ENCODE peak calls at places on chromosomes 5 and 9, in eight cellular contexts. I, Y, L, G, A, K, J and P are unnamed samples.

GRCh38 chr5:37375091-37375490 is 4.0 kb upstream of the WDR70 start:
- DNase-seq in I (no peak), Y (no peak), L (no peak), G (no peak), A (no peak), K (no peak), J (peak; percentile 49), P (no peak)

GRCh38 chr9:70861376-70861775 is 260.0 kb downstream of the TRPM3 start:
- DNase-seq in I (no peak), Y (no peak), L (no peak), G (no peak), A (no peak), K (no peak), J (no peak), P (no peak)

GRCh38 chr9:90770339-90770738 is 31.3 kb upstream of the SYK start:
- DNase-seq in I (no peak), Y (no peak), L (no peak), G (no peak), A (no peak), K (no peak), J (no peak), P (no peak)

GRCh38 chr5:9553561-9553960 is 7.7 kb upstream of the SEMA5A start:
- DNase-seq in I (peak; percentile 82), Y (no peak), L (no peak), G (no peak), A (no peak), K (no peak), J (no peak), P (no peak)

GRCh38 chr5:132779961-132780360 is 2.9 kb upstream of the SEPTIN8 start:
- DNase-seq in I (no peak), Y (no peak), L (no peak), G (no peak), A (no peak), K (no peak), J (no peak), P (no peak)

GRCh38 chr5:154646841-154647759 is 108.1 kb upstream of the LARP1 start:
- DNase-seq in I (peak; percentile 78), Y (no peak), L (no peak), G (no peak), A (no peak), K (peak; percentile 90), J (peak; percentile 13), P (no peak)

GRCh38 chr5:179470191-179470590 is 80.2 kb upstream of the RUFY1 start:
- DNase-seq in I (no peak), Y (no peak), L (no peak), G (no peak), A (no peak), K (no peak), J (no peak), P (no peak)

GRCh38 chr9:32351845-32352244 is 32.6 kb upstream of the ACO1 start:
- DNase-seq in I (no peak), Y (peak; percentile 41), L (no peak), G (no peak), A (no peak), K (peak; percentile 49), J (no peak), P (no peak)

GRCh38 chr9:120395374-120395773 is 184.6 kb downstream of the CDK5RAP2 start:
- DNase-seq in I (no peak), Y (no peak), L (no peak), G (no peak), A (no peak), K (no peak), J (no peak), P (no peak)

GRCh38 chr5:6950250-6950649 is 237.0 kb downstream of the TENT4A start:
- DNase-seq in I (no peak), Y (no peak), L (no peak), G (no peak), A (no peak), K (no peak), J (no peak), P (no peak)

GRCh38 chr5:142621227-142621626 is 64.7 kb downstream of the FGF1 start:
- DNase-seq in I (no peak), Y (no peak), L (no peak), G (no peak), A (no peak), K (no peak), J (peak; percentile 58), P (no peak)

GRCh38 chr5:166074839-166075481 is 2216.5 kb upstream of the WWC1 start:
- DNase-seq in I (no peak), Y (no peak), L (no peak), G (no peak), A (no peak), K (no peak), J (no peak), P (no peak)

GRCh38 chr5:73436535-73437125 is 11.9 kb downstream of the FOXD1 start:
- DNase-seq in I (no peak), Y (no peak), L (no peak), G (peak; percentile 64), A (no peak), K (no peak), J (peak; percentile 49), P (no peak)

GRCh38 chr5:73437126-73438047 is 11.2 kb downstream of the FOXD1 start:
- DNase-seq in I (peak; percentile 55), Y (peak; percentile 48), L (no peak), G (peak; percentile 69), A (no peak), K (no peak), J (peak; percentile 91), P (no peak)

GRCh38 chr5:73434461-73434860 is 14.1 kb downstream of the FOXD1 start:
- DNase-seq in I (no peak), Y (no peak), L (no peak), G (no peak), A (no peak), K (no peak), J (peak; percentile 25), P (no peak)

GRCh38 chr5:73434921-73435320 is 13.7 kb downstream of the FOXD1 start:
- DNase-seq in I (no peak), Y (no peak), L (no peak), G (no peak), A (no peak), K (no peak), J (no peak), P (no peak)

GRCh38 chr5:73435640-73436534 is 12.7 kb downstream of the FOXD1 start:
- DNase-seq in I (no peak), Y (no peak), L (no peak), G (no peak), A (no peak), K (no peak), J (peak; percentile 35), P (no peak)
- H3K4me3 ChIP-seq in I (no peak overlapping the region), Y (no peak overlapping the region), L (peak overlapping the region; percentile 38), G (peak overlapping the region; percentile 37), A (no peak overlapping the region), K (no peak overlapping the region), J (peak overlapping the region; percentile 33), P (peak overlapping the region; percentile 55)

GRCh38 chr9:105295151-105295550 is 50.7 kb downstream of the SLC44A1 start:
- DNase-seq in I (no peak), Y (no peak), L (no peak), G (no peak), A (no peak), K (no peak), J (no peak), P (no peak)

GRCh38 chr9:105291422-105291859 is 47.0 kb downstream of the SLC44A1 start:
- DNase-seq in I (no peak), Y (no peak), L (no peak), G (no peak), A (no peak), K (no peak), J (no peak), P (no peak)

GRCh38 chr9:105290401-105290800 is 46.0 kb downstream of the SLC44A1 start:
- DNase-seq in I (no peak), Y (no peak), L (no peak), G (no peak), A (no peak), K (no peak), J (no peak), P (no peak)

GRCh38 chr9:105293408-105293807 is 49.0 kb downstream of the SLC44A1 start:
- DNase-seq in I (no peak), Y (no peak), L (no peak), G (no peak), A (no peak), K (peak; percentile 86), J (no peak), P (no peak)

DNA sequence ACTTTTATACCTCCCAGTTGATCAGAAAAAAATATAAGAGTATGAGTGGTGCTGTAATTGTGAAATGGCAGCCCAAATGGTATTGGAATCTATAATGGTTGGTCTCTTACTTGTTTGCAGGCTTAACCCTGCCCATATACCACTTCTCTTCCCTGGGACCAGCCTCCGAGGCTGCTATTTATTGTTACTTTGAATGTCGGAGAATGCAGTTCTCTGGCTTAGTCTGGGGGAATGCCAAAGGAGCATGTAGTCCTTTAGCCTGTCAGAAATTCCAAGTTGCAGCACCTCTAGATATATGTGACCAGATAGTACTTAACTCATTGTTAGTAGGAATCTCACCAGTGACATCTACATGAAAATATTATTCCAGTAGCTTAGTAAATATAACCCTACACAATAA is 47.5 kb downstream of the SLC44A1 start:
- DNase-seq in I (no peak), Y (no peak), L (no peak), G (no peak), A (no peak), K (no peak), J (no peak), P (no peak)
- TF ChIP-seq CTCF in I (no peak), Y (no peak), L (no peak), G (no peak), A (no peak), K (no peak), J (no peak), P (no peak)

GRCh38 chr5:14156611-14157493 is 13.7 kb downstream of the TRIO start:
- DNase-seq in I (no peak), Y (peak; percentile 32), L (no peak), G (peak; percentile 45), A (peak; percentile 90), K (no peak), J (peak; percentile 98), P (peak; percentile 96)
- H3K4me3 ChIP-seq in I (no peak overlapping the region), Y (peak overlapping the region; percentile 3), L (no peak overlapping the region), G (peak overlapping the region; percentile 33), A (peak overlapping the region; percentile 24), K (no peak overlapping the region), J (peak overlapping the region; percentile 28), P (peak overlapping the region; percentile 44)

GRCh38 chr5:172659909-172660628 is 19.0 kb downstream of the NEURL1B start:
- DNase-seq in I (peak; percentile 83), Y (no peak), L (peak; percentile 77), G (peak; percentile 75), A (peak; percentile 37), K (peak; percentile 73), J (peak; percentile 64), P (peak; percentile 59)
- TF ChIP-seq CTCF in I (no peak), Y (no peak), L (no peak), G (no peak), A (no peak), K (no peak), J (no peak), P (no peak)